ENCODE peak calls at places on chromosome 2, in four cellular contexts. V, E, Z and O are unnamed samples.

GRCh38 chr2:163348843-163349395 is 386.9 kb downstream of the FIGN start:
- DNase-seq in E (no peak), Z (peak), V (no peak), O (peak)

GRCh38 chr2:196453613-196454047 is 185.9 kb upstream of the CCDC150 start:
- DNase-seq in V (peak), Z (peak), E (no peak), O (peak)

GRCh38 chr2:181231886-181232644 is 225.1 kb upstream of the ITGA4 start:
- DNase-seq in E (peak), V (no peak), Z (no peak), O (no peak)

GRCh38 chr2:173149491-173149890 is 73.8 kb downstream of the MAP3K20 start:
- DNase-seq in E (no peak), V (no peak), Z (no peak), O (no peak)

GRCh38 chr2:66862871-66863650 is 428.1 kb downstream of the MEIS1 start:
- DNase-seq in V (no peak), E (no peak), Z (no peak), O (peak)

GRCh38 chr2:3611136-3611535 is 16.2 kb downstream of the COLEC11 start:
- DNase-seq in E (no peak), Z (no peak), V (no peak), O (no peak)

GRCh38 chr2:240523451-240524281 is 34.1 kb downstream of the ANKMY1 start:
- DNase-seq in Z (no peak), V (no peak), E (no peak), O (no peak)

GRCh38 chr2:200662727-200663126 is 76.9 kb downstream of the AOX1 start:
- DNase-seq in V (no peak), E (no peak), Z (no peak), O (no peak)

GRCh38 chr2:119011162-119011909 is 69.3 kb downstream of the MARCO start:
- DNase-seq in Z (peak), V (no peak), E (peak), O (peak)

GRCh38 chr2:241673797-241674725 is 12.6 kb downstream of the DTYMK start:
- DNase-seq in E (no peak), V (peak), Z (no peak), O (no peak)

GRCh38 chr2:177273456-177273855 is 8.9 kb upstream of the NFE2L2 start:
- DNase-seq in E (no peak), V (no peak), Z (no peak), O (peak)

GRCh38 chr2:95352291-95353054 is 50.0 kb upstream of the FAHD2A start:
- DNase-seq in E (no peak), V (no peak), Z (no peak), O (no peak)

GRCh38 chr2:175823291-175824073 is 178.6 kb downstream of the LNPK start:
- DNase-seq in E (no peak), Z (no peak), V (peak), O (no peak)

GRCh38 chr2:75140288-75140687 is 59.0 kb downstream of the TACR1 start:
- DNase-seq in Z (no peak), V (no peak), E (no peak), O (peak)

GRCh38 chr2:172597191-172597842 is 41.4 kb downstream of the PDK1 start:
- DNase-seq in V (no peak), E (no peak), Z (no peak), O (no peak)

GRCh38 chr2:141058552-141058951 is 1072.3 kb downstream of the LRP1B start:
- DNase-seq in V (no peak), E (no peak), Z (no peak), O (no peak)

GRCh38 chr2:219556413-219556812 is 12.6 kb downstream of the TMEM198 start:
- DNase-seq in V (no peak), E (no peak), Z (no peak), O (no peak)

GRCh38 chr2:53843595-53843994 is 16.2 kb downstream of the GPR75 start:
- DNase-seq in V (no peak), Z (no peak), E (no peak), O (no peak)

GRCh38 chr2:24015562-24016375 is 5.9 kb downstream of the MFSD2B start:
- DNase-seq in E (no peak), V (no peak), Z (no peak), O (peak)

GRCh38 chr2:102208774-102209173 is 22.0 kb downstream of the IL1RL2 start:
- DNase-seq in Z (no peak), V (no peak), E (no peak), O (no peak)

GRCh38 chr2:173218331-173219056 is 136.2 kb upstream of the CDCA7 start:
- DNase-seq in V (no peak), E (no peak), Z (no peak), O (peak)

GRCh38 chr2:121142452-121142851 is 142.6 kb downstream of the TFCP2L1 start:
- DNase-seq in E (no peak), V (no peak), Z (no peak), O (no peak)

GRCh38 chr2:55877101-55877500 is 46.5 kb downstream of the EFEMP1 start:
- DNase-seq in E (no peak), Z (no peak), V (no peak), O (peak)

GRCh38 chr2:207676827-207677354 is 34.5 kb upstream of the CCNYL1 start:
- DNase-seq in V (peak), E (no peak), Z (no peak), O (no peak)

GRCh38 chr2:147663153-147663961 is 181.5 kb upstream of the ACVR2A start:
- DNase-seq in Z (no peak), V (no peak), E (no peak), O (no peak)

GRCh38 chr2:3664925-3665324 is 6.9 kb downstream of the ALLC start:
- DNase-seq in V (no peak), Z (no peak), E (no peak), O (no peak)

GRCh38 chr2:157170299-157170698 is 87.2 kb upstream of the GALNT5 start:
- DNase-seq in E (no peak), Z (no peak), V (no peak), O (peak)

GRCh38 chr2:182018218-182018617 is 32.6 kb downstream of the PPP1R1C start:
- DNase-seq in V (peak), Z (no peak), E (no peak), O (peak)